ENCODE peak calls at places on chromosome 3, in nine cellular contexts. O is CD4-positive, alpha-beta T cell; D is uterus; T is Peyer's patch; N is endothelial cell of umbilical vein; E is body of pancreas; L is kidney epithelial cell; G is adrenal gland; K is GM23338. M is an unnamed sample.

GRCh38 chr3:159923961-159924360 is 64.7 kb upstream of the IL12A start:
- DNase-seq in O (no peak), D (no peak), T (no peak), N (no peak), E (no peak), L (no peak), G (no peak), K (no peak), M (no peak)

GRCh38 chr3:87088984-87089841 is 98.3 kb upstream of the VGLL3 start:
- DNase-seq in O (no peak), D (peak; percentile 71), T (peak; percentile 51), N (peak; percentile 3), E (peak; percentile 58), L (peak; percentile 16), G (peak; percentile 17), K (peak; percentile 68), M (peak; percentile 56)

GRCh38 chr3:4721511-4721911 is 228.4 kb downstream of the ITPR1 start:
- DNase-seq in O (no peak), D (no peak), T (no peak), N (no peak), E (no peak), L (peak; percentile 66), G (no peak), K (no peak), M (peak; percentile 86)

GRCh38 chr3:108474581-108474980 is 35.8 kb downstream of the MYH15 start:
- DNase-seq in O (no peak), D (no peak), T (no peak), N (no peak), E (no peak), L (no peak), G (no peak), K (no peak), M (no peak)

GRCh38 chr3:61725851-61726333 is 164.5 kb downstream of the PTPRG start:
- DNase-seq in O (no peak), D (no peak), T (no peak), N (no peak), E (no peak), L (no peak), G (peak; percentile 25), K (peak; percentile 52), M (peak; percentile 42)

GRCh38 chr3:197458179-197458707 is 97.5 kb downstream of the BDH1 start:
- DNase-seq in O (peak; percentile 41), D (no peak), T (peak; percentile 77), N (no peak), E (no peak), L (no peak), G (no peak), K (peak; percentile 62), M (peak; percentile 38)

GRCh38 chr3:193948459-193948858 is 187.5 kb upstream of the HES1 start:
- DNase-seq in O (no peak), D (no peak), T (no peak), N (no peak), E (no peak), L (no peak), G (no peak), K (no peak), M (no peak)

GRCh38 chr3:13427662-13428603 is 7.8 kb upstream of the NUP210 start:
- DNase-seq in O (no peak), D (no peak), T (no peak), N (no peak), E (no peak), L (no peak), G (no peak), K (no peak), M (peak; percentile 17)

GRCh38 chr3:46898321-46899150 is 21.0 kb downstream of the PTH1R start:
- DNase-seq in O (no peak), D (no peak), T (no peak), N (no peak), E (no peak), L (no peak), G (no peak), K (peak; percentile 69), M (no peak)

GRCh38 chr3:6697285-6697684 is 163.6 kb upstream of the GRM7 start:
- DNase-seq in O (no peak), D (no peak), T (no peak), N (no peak), E (no peak), L (no peak), G (no peak), K (no peak), M (no peak)

GRCh38 chr3:151345854-151346253 is 16.5 kb upstream of the P2RY13 start:
- DNase-seq in O (no peak), D (peak; percentile 37), T (no peak), N (no peak), E (no peak), L (no peak), G (no peak), K (no peak), M (no peak)

GRCh38 chr3:37986479-37987314 is 3.9 kb upstream of the VILL start:
- DNase-seq in O (no peak), D (peak; percentile 5), T (peak; percentile 92), N (peak; percentile 39), E (peak; percentile 97), L (no peak), G (peak; percentile 15), K (peak; percentile 40), M (no peak)

GRCh38 chr3:97736928-97737327 is 27.6 kb upstream of the ARL6 start:
- DNase-seq in O (no peak), D (no peak), T (no peak), N (peak; percentile 16), E (no peak), L (peak; percentile 34), G (no peak), K (no peak), M (no peak)

GRCh38 chr3:151925876-151926275 is 52.4 kb downstream of the SUCNR1 start:
- DNase-seq in O (no peak), D (no peak), T (no peak), N (peak; percentile 67), E (no peak), L (peak; percentile 58), G (no peak), K (no peak), M (peak; percentile 50)

GRCh38 chr3:78754066-78754743 is 1013.6 kb downstream of the ROBO1 start:
- DNase-seq in O (no peak), D (no peak), T (no peak), N (peak; percentile 36), E (no peak), L (no peak), G (no peak), K (no peak), M (peak; percentile 57)

GRCh38 chr3:10173926-10174435 is 9.3 kb downstream of the IRAK2 start:
- DNase-seq in O (no peak), D (peak; percentile 77), T (no peak), N (peak; percentile 98), E (peak; percentile 44), L (peak; percentile 99), G (peak; percentile 46), K (no peak), M (no peak)

GRCh38 chr3:129162729-129163579 is 2.1 kb upstream of the ISY1 start:
- DNase-seq in O (no peak), D (no peak), T (no peak), N (peak; percentile 30), E (no peak), L (no peak), G (no peak), K (peak; percentile 63), M (peak; percentile 15)
- TF ChIP-seq CTCF in O (no peak), D (no peak), T (no peak), N (peak; percentile 19), E (no peak), L (peak; percentile 37), G (no peak), K (peak; percentile 42), M (peak; percentile 27)

GRCh38 chr3:52779411-52780297 is 2.3 kb downstream of the ITIH1 start:
- DNase-seq in O (no peak), D (no peak), T (no peak), N (no peak), E (no peak), L (no peak), G (no peak), K (no peak), M (no peak)
- H3K27me3 ChIP-seq in O (no peaks in the 10 kb centered on the region), D (no peaks in the 10 kb centered on the region), T (no peaks in the 10 kb centered on the region), N (peaks cover 13% of the 10 kb centered on the region), E (no peaks in the 10 kb centered on the region), L (peaks cover 10% of the 10 kb centered on the region), G (no peaks in the 10 kb centered on the region), K (no peaks in the 10 kb centered on the region), M (peaks cover 25% of the 10 kb centered on the region)

DNA sequence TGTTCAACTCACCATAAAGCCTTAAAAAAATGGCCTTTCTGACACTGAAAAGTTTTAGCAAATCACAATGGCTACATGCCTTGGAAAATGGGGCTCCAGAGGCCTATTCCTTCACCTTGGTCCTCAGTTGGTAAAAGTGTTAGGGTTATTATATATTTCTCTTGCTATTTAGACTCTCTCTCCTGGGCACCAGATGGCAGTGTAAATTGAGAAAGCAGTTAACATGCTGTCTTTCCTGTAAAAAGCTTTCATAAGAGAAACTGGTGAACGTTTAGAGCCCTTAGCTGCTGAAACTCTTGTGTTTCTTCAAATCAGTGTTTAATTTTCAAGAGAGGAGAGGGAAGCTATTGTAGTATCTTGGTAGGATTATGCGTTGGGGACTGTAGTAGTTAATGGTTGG is 89.9 kb downstream of the LRTM1 start:
- DNase-seq in O (no peak), D (no peak), T (no peak), N (no peak), E (no peak), L (no peak), G (no peak), K (no peak), M (no peak)
- TF ChIP-seq CTCF in O (no peak), D (no peak), T (no peak), N (no peak), E (no peak), L (peak; percentile 17), G (no peak), K (peak; percentile 27), M (peak; percentile 51)

GRCh38 chr3:128999104-128999503 is 2.0 kb upstream of the EFCC1 start:
- DNase-seq in O (no peak), D (no peak), T (no peak), N (no peak), E (no peak), L (no peak), G (no peak), K (no peak), M (no peak)

GRCh38 chr3:128996741-128997140 is 2.9 kb upstream of the CFAP92 start:
- DNase-seq in O (no peak), D (no peak), T (no peak), N (no peak), E (no peak), L (no peak), G (no peak), K (no peak), M (no peak)

GRCh38 chr3:128996200-128996599 is 2.3 kb upstream of the CFAP92 start:
- DNase-seq in O (no peak), D (no peak), T (no peak), N (no peak), E (no peak), L (no peak), G (no peak), K (no peak), M (no peak)

GRCh38 chr3:128998532-128998931 is 2.6 kb upstream of the EFCC1 start:
- DNase-seq in O (no peak), D (no peak), T (no peak), N (no peak), E (no peak), L (no peak), G (no peak), K (no peak), M (no peak)

DNA sequence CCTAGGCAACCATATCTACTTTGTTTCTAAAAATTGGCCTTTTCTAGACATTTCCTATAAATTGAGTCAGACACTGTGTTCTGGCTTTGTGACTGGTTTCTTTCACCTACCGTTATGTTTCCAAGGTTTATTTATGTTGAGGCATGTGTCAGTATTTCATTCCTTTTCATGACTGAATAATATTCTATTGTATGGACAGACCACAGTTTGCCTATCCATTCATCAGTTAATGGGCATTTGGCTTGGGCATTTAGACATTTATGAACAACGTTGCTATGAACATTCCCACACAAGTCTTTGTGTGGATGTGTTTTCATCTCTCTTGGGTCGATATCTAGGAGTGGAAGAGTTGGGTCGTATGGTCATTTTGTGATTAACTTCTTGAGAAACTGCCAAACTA is 3.6 kb upstream of the CFAP92 start:
- DNase-seq in O (no peak), D (no peak), T (no peak), N (no peak), E (no peak), L (no peak), G (no peak), K (no peak), M (no peak)
- H3K27me3 ChIP-seq in O (peaks cover 24% of the 10 kb centered on the region), D (no peaks in the 10 kb centered on the region), T (peaks cover 10% of the 10 kb centered on the region), N (peaks cover 14% of the 10 kb centered on the region), E (peaks cover 5% of the 10 kb centered on the region), L (peaks cover 64% of the 10 kb centered on the region), G (peaks cover 24% of the 10 kb centered on the region), K (peaks cover 84% of the 10 kb centered on the region), M (peaks cover 58% of the 10 kb centered on the region)